ENCODE peak calls at places on chromosome 16, in eight cellular contexts. A, T, I, J, C, B, O and D are unnamed samples.

GRCh38 chr16:29230671-29231091 is 175.8 kb downstream of the NPIPB11 start:
- DNase-seq in A (no peak), T (no peak), I (no peak), J (no peak), C (no peak), B (peak; percentile 59), O (no peak), D (no peak)

GRCh38 chr16:3101841-3102470 is 2.9 kb upstream of the ZSCAN10 start:
- DNase-seq in A (no peak), T (peak; percentile 74), I (no peak), J (no peak), C (no peak), B (no peak), O (no peak), D (no peak)

GRCh38 chr16:68251812-68252211 is 6.6 kb downstream of the PLA2G15 start:
- DNase-seq in A (no peak), T (peak; percentile 65), I (no peak), J (no peak), C (no peak), B (no peak), O (no peak), D (no peak)

GRCh38 chr16:71289732-71290062 is 495 bp upstream of the CMTR2 start:
- DNase-seq in A (no peak), T (no peak), I (no peak), J (no peak), C (no peak), B (no peak), O (no peak), D (no peak)

GRCh38 chr16:75695708-75696107 is 5.6 kb downstream of the DUXB start:
- DNase-seq in A (no peak), T (no peak), I (no peak), J (no peak), C (no peak), B (no peak), O (no peak), D (no peak)

GRCh38 chr16:12123462-12123861 is 146.9 kb downstream of the SNX29 start:
- DNase-seq in A (no peak), T (no peak), I (no peak), J (no peak), C (no peak), B (no peak), O (no peak), D (no peak)

GRCh38 chr16:83513006-83513755 is 294.6 kb upstream of the HSBP1 start:
- DNase-seq in A (no peak), T (no peak), I (no peak), J (no peak), C (no peak), B (no peak), O (no peak), D (no peak)

GRCh38 chr16:13961099-13961811 is 41.3 kb downstream of the ERCC4 start:
- DNase-seq in A (no peak), T (no peak), I (no peak), J (no peak), C (no peak), B (no peak), O (no peak), D (no peak)

GRCh38 chr16:57507414-57508083 is 21.3 kb upstream of the DOK4 start:
- DNase-seq in A (no peak), T (no peak), I (no peak), J (no peak), C (no peak), B (no peak), O (peak; percentile 40), D (no peak)

GRCh38 chr16:59545666-59546065 is 811.5 kb upstream of the GOT2 start:
- DNase-seq in A (no peak), T (no peak), I (no peak), J (no peak), C (no peak), B (no peak), O (no peak), D (no peak)

GRCh38 chr16:55663770-55664677 is 8.2 kb downstream of the SLC6A2 start:
- DNase-seq in A (no peak), T (no peak), I (no peak), J (no peak), C (no peak), B (no peak), O (no peak), D (no peak)

GRCh38 chr16:79949417-79949816 is 348.9 kb upstream of the MAF start:
- DNase-seq in A (no peak), T (no peak), I (no peak), J (no peak), C (no peak), B (no peak), O (no peak), D (no peak)

GRCh38 chr16:48537275-48537674 is 72.7 kb downstream of the N4BP1 start:
- DNase-seq in A (no peak), T (no peak), I (no peak), J (no peak), C (no peak), B (no peak), O (no peak), D (no peak)

GRCh38 chr16:17416461-17417221 is 54.1 kb downstream of the XYLT1 start:
- DNase-seq in A (no peak), T (peak; percentile 25), I (peak; percentile 59), J (no peak), C (no peak), B (no peak), O (no peak), D (peak; percentile 34)

GRCh38 chr16:69691980-69692911 is 34.1 kb downstream of the NQO1 start:
- DNase-seq in A (no peak), T (no peak), I (no peak), J (no peak), C (no peak), B (no peak), O (no peak), D (no peak)

GRCh38 chr16:31703526-31704128 is 170.0 kb upstream of the ZNF267 start:
- DNase-seq in A (no peak), T (no peak), I (no peak), J (no peak), C (no peak), B (no peak), O (no peak), D (no peak)

GRCh38 chr16:87210949-87211348 is 106.2 kb downstream of the C16orf95 start:
- DNase-seq in A (no peak), T (no peak), I (no peak), J (no peak), C (no peak), B (no peak), O (no peak), D (no peak)

GRCh38 chr16:22948058-22948602 is 134.2 kb downstream of the HS3ST2 start:
- DNase-seq in A (no peak), T (no peak), I (no peak), J (no peak), C (no peak), B (no peak), O (no peak), D (no peak)

GRCh38 chr16:88805887-88806393 is 2.4 kb downstream of the CDT1 start:
- DNase-seq in A (no peak), T (no peak), I (no peak), J (no peak), C (no peak), B (no peak), O (peak; percentile 53), D (no peak)

GRCh38 chr16:88805340-88805715 is 1.7 kb downstream of the CDT1 start:
- DNase-seq in A (no peak), T (no peak), I (no peak), J (no peak), C (no peak), B (no peak), O (peak; percentile 57), D (no peak)

GRCh38 chr16:88807626-88808453 is 3.9 kb downstream of the APRT start:
- DNase-seq in A (no peak), T (no peak), I (no peak), J (no peak), C (no peak), B (no peak), O (peak; percentile 53), D (no peak)

GRCh38 chr16:88806491-88807111 is 3.0 kb downstream of the CDT1 start:
- DNase-seq in A (no peak), T (no peak), I (no peak), J (no peak), C (no peak), B (no peak), O (peak; percentile 60), D (peak; percentile 82)

GRCh38 chr16:88807142-88807625 is 3.6 kb downstream of the CDT1 start:
- DNase-seq in A (no peak), T (no peak), I (no peak), J (no peak), C (no peak), B (no peak), O (no peak), D (no peak)
- TF ChIP-seq POLR2A in A (no peak), T (no peak), I (peak; percentile 7), J (no peak), C (no peak), B (no peak), O (no peak), D (no peak)

GRCh38 chr16:4257646-4258556 is 14.9 kb downstream of the TFAP4 start:
- DNase-seq in A (no peak), T (peak; percentile 61), I (no peak), J (no peak), C (no peak), B (no peak), O (no peak), D (peak; percentile 51)
- H3K36me3 ChIP-seq in A (no peaks in the 10 kb centered on the region), T (peaks cover 6% of the 10 kb centered on the region), I (no peaks in the 10 kb centered on the region), J (peaks cover 39% of the 10 kb centered on the region), C (peaks cover 55% of the 10 kb centered on the region), B (peaks cover 47% of the 10 kb centered on the region), O (no peaks in the 10 kb centered on the region), D (no peaks in the 10 kb centered on the region)

DNA sequence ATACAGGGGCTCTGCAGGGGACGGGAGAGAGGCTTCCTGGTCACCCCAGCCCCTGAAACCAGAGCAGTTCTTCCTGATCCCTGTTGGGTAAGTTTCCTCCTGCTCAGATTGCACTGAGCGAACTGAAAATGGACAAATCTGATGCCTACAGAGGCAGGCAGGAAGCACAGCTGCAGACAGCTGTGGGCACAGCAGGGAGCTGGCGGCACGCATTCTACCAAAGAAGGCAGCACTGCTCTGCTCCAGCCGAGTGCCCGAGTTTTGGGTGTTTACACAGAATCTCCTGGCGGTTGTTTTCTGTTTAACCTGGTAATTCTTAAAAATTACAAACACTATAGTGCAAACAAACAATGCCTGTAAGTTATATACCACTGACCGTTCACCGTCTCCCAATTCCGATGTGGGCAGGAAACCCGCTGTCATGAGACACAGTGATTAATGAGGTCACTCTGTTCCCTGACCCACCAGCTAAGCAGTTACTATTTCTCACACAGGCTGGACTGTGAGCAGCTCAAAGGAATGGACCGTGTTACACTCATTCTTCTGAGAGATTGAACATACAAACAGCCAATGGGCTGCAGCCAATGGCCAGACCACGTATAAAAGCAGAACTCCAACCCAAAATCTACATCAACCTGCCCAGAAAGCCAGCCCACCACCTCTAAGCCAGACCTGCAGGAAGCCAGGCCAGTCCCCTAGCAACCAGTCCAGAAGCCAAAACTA is 25.5 kb downstream of the NSMCE1 start:
- DNase-seq in A (peak; percentile 59), T (peak; percentile 43), I (peak; percentile 60), J (no peak), C (no peak), B (no peak), O (no peak), D (peak; percentile 40)
- H3K4me3 ChIP-seq in A (peak overlapping the region; percentile 18), T (peak overlapping the region; percentile 24), I (no peak overlapping the region), J (no peak overlapping the region), C (no peak overlapping the region), B (peak overlapping the region; percentile 13), O (no peak overlapping the region), D (no peak overlapping the region)

DNA sequence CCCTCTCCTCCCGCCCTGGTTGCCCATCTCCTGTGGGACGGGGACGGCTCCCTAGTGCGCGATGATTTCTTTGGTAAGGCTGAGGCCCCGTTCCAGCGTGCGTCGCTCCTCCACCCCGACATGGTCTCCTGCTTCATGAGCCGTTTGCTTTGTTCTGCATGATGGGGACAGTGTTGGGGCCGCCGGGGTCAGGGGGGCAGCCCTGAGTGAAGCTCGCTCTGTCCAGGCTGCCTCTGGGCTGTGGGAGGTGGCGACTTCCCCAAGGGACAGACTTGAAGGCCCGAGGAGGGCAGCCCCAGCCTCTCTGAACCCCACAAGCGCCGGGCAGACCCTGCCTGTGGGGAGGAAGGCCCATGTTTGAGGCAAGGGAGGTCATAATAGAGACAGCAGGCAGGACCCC is 12.4 kb downstream of the NME3 start:
- DNase-seq in A (no peak), T (no peak), I (no peak), J (no peak), C (no peak), B (no peak), O (no peak), D (no peak)
- TF ChIP-seq POLR2A in A (no peak), T (no peak), I (no peak), J (no peak), C (no peak), B (no peak), O (no peak), D (no peak)